ENCODE peak calls at places on chromosome 22, in ten cellular contexts. L is activated CD8-positive, alpha-beta memory T cell treated with anti-CD3 and anti-CD28 coated beads, Interleukin-2, amount 50 U/mL, for 4 hours; F is NCI-H1694; B is effector memory CD4-positive, alpha-beta T cell; O is A172; G is NCI-H146; Z is CD4-positive, alpha-beta T cell; S is neural crest cell; P is nephron progenitor cell; T is amniotic stem cell. V is an unnamed sample.

GRCh38 chr22:50481045-50481439 is 301 bp upstream of the ADM2 start:
- DNase-seq in S (no peak), O (no peak), Z (no peak), L (no peak), T (no peak), B (no peak), F (no peak), G (no peak), P (no peak), V (no peak)

GRCh38 chr22:23213581-23214341 is 33.5 kb downstream of the BCR start:
- DNase-seq in P (no peak), Z (no peak), L (no peak), F (no peak), S (no peak), G (no peak), O (no peak), T (no peak), B (no peak), V (no peak)

GRCh38 chr22:45425531-45426265 is 12.2 kb downstream of the RIBC2 start:
- DNase-seq in P (no peak), G (no peak), B (no peak), Z (no peak), S (no peak), L (no peak), F (no peak), T (no peak), O (no peak), V (no peak)

GRCh38 chr22:30747493-30747892 is 52.8 kb downstream of the OSBP2 start:
- DNase-seq in L (no peak), O (no peak), B (no peak), T (no peak), S (no peak), P (no peak), F (no peak), G (no peak), Z (no peak), V (no peak)

GRCh38 chr22:45867906-45868555 is 108.9 kb downstream of the WNT7B start:
- DNase-seq in P (no peak), G (no peak), L (no peak), B (no peak), O (no peak), T (no peak), Z (no peak), S (no peak), F (no peak), V (no peak)

GRCh38 chr22:43249789-43250188 is 62.9 kb upstream of the TTLL12 start:
- DNase-seq in Z (no peak), P (no peak), T (no peak), G (no peak), F (no peak), L (no peak), B (no peak), O (no peak), S (no peak), V (no peak)

GRCh38 chr22:19199479-19199878 is 20.9 kb upstream of the SLC25A1 start:
- DNase-seq in G (no peak), O (no peak), Z (no peak), F (no peak), B (no peak), P (no peak), L (no peak), S (no peak), T (no peak), V (no peak)

GRCh38 chr22:37601540-37602442 is 6.8 kb upstream of the GGA1 start:
- DNase-seq in T (no peak), G (peak; percentile 52), L (no peak), P (peak; percentile 52), S (peak; percentile 8), Z (no peak), B (no peak), O (no peak), F (no peak), V (no peak)

GRCh38 chr22:50568626-50569025 is 5.9 kb upstream of the SYCE3 start:
- DNase-seq in F (no peak), L (no peak), O (no peak), T (no peak), B (no peak), Z (no peak), G (no peak), P (no peak), S (no peak), V (no peak)

GRCh38 chr22:40094449-40094848 is 83.3 kb upstream of the TNRC6B start:
- DNase-seq in F (no peak), O (no peak), G (no peak), L (no peak), S (no peak), T (no peak), P (no peak), Z (no peak), B (no peak), V (no peak)

GRCh38 chr22:46651316-46651715 is 31.1 kb downstream of the GRAMD4 start:
- DNase-seq in Z (no peak), L (no peak), F (no peak), T (no peak), S (no peak), G (no peak), O (no peak), B (no peak), P (no peak), V (no peak)

GRCh38 chr22:22388494-22388893 is 120.0 kb downstream of the ZNF280B start:
- DNase-seq in T (no peak), O (no peak), L (no peak), G (no peak), F (no peak), B (no peak), S (no peak), Z (no peak), P (no peak), V (no peak)

GRCh38 chr22:43094085-43094484 is 4.9 kb upstream of the TTLL1 start:
- DNase-seq in S (no peak), P (no peak), T (no peak), F (no peak), O (no peak), Z (no peak), G (peak; percentile 64), L (no peak), B (no peak), V (no peak)

GRCh38 chr22:22550789-22551434 is 8.2 kb downstream of the PRAME start:
- DNase-seq in Z (no peak), T (no peak), G (no peak), F (no peak), P (no peak), S (no peak), L (no peak), B (no peak), O (no peak), V (no peak)

GRCh38 chr22:45207981-45208664 is 32.6 kb downstream of the KIAA0930 start:
- DNase-seq in B (no peak), Z (no peak), T (no peak), L (no peak), S (no peak), O (peak; percentile 9), P (no peak), F (no peak), G (no peak), V (peak; percentile 76)

GRCh38 chr22:40383905-40384304 is 13.5 kb downstream of the SGSM3 start:
- DNase-seq in B (no peak), O (peak; percentile 29), G (no peak), Z (no peak), S (no peak), T (no peak), F (no peak), P (no peak), L (no peak), V (no peak)

GRCh38 chr22:39117585-39118191 is 20.6 kb downstream of the APOBEC3H start:
- DNase-seq in P (peak; percentile 47), O (no peak), T (no peak), L (peak; percentile 75), F (no peak), S (peak; percentile 46), B (peak; percentile 54), Z (peak; percentile 54), G (peak; percentile 28), V (no peak)

GRCh38 chr22:36457688-36458450 is 23.6 kb downstream of the TXN2 start:
- DNase-seq in O (no peak), F (no peak), Z (no peak), P (no peak), G (no peak), T (no peak), S (no peak), B (no peak), L (no peak), V (no peak)

V was measured in AG04450.